ENCODE peak calls at places on chromosomes 3 and 15, in five cellular contexts. W is H1, T is mesenchymal stem cell, I is neuronal stem cell, D is H9. O is an unnamed sample. For H3K4me1, the result is how much of the 10 kb centered on the place peaks cover.

GRCh38 chr3:140416686-140417085 is 261.2 kb upstream of the TRIM42 start:
- DNase-seq in W (no peak), T (no peak), I (no peak), D (no peak), O (no peak)

GRCh38 chr3:196684548-196685407 is 27.3 kb downstream of the CEP19 start:
- DNase-seq in W (peak), T (peak), I (peak), D (peak), O (peak)

GRCh38 chr3:149736180-149737100 is 15.8 kb downstream of the COMMD2 start:
- DNase-seq in W (no peak), T (peak), I (no peak), D (no peak), O (no peak)

GRCh38 chr3:188956839-188957489 is 214.8 kb upstream of the TPRG1 start:
- DNase-seq in W (no peak), T (peak), I (peak), D (no peak), O (peak)

GRCh38 chr3:62521464-62522105 is 148.2 kb upstream of the FEZF2 start:
- DNase-seq in W (no peak), T (no peak), I (no peak), D (no peak), O (no peak)

GRCh38 chr3:59978979-59979378 is 929.2 kb upstream of the CFAP20DC start:
- DNase-seq in W (no peak), T (no peak), I (no peak), D (no peak), O (no peak)

GRCh38 chr3:13288732-13289718 is 131.1 kb downstream of the NUP210 start:
- DNase-seq in W (no peak), T (peak), I (no peak), D (no peak), O (no peak)

GRCh38 chr3:134559591-134559990 is 73.7 kb downstream of the CEP63 start:
- DNase-seq in W (no peak), T (no peak), I (no peak), D (no peak), O (no peak)

GRCh38 chr15:91627473-91628309 is 225.8 kb upstream of the SLCO3A1 start:
- DNase-seq in W (no peak), T (no peak), I (no peak), D (no peak), O (peak)

GRCh38 chr15:91302588-91303439 is 202.8 kb downstream of the SV2B start:
- DNase-seq in W (peak), T (peak), I (peak), D (peak), O (peak)

GRCh38 chr15:42319206-42319605 is 40.1 kb upstream of the CAPN3 start:
- DNase-seq in W (no peak), T (no peak), I (no peak), D (no peak), O (no peak)

GRCh38 chr3:170914212-170914611 is 5.8 kb upstream of the EIF5A2 start:
- DNase-seq in W (no peak), T (no peak), I (no peak), D (no peak), O (no peak)

GRCh38 chr3:4999626-5000184 is 20.5 kb downstream of the BHLHE40 start:
- DNase-seq in W (no peak), T (no peak), I (no peak), D (no peak), O (peak)

GRCh38 chr3:79019137-79019923 is 748.5 kb downstream of the ROBO1 start:
- DNase-seq in W (peak), T (peak), I (peak), D (peak), O (peak)

GRCh38 chr3:69716119-69716518 is 23.1 kb upstream of the MITF start:
- DNase-seq in W (no peak), T (no peak), I (no peak), D (no peak), O (no peak)

GRCh38 chr15:43189296-43189695 is 4.1 kb downstream of the CCNDBP1 start:
- DNase-seq in W (no peak), T (no peak), I (no peak), D (no peak), O (no peak)

GRCh38 chr3:151940481-151940880 is 67.0 kb downstream of the SUCNR1 start:
- DNase-seq in W (no peak), T (no peak), I (no peak), D (no peak), O (no peak)

GRCh38 chr3:179146911-179147570 is 1.1 kb upstream of the PIK3CA start:
- DNase-seq in W (no peak), T (peak), I (peak), D (no peak), O (peak)

GRCh38 chr3:129954509-129954908 is 20.0 kb upstream of the TRH start:
- DNase-seq in W (no peak), T (no peak), I (no peak), D (no peak), O (no peak)

GRCh38 chr3:152835311-152836102 is 576 bp downstream of the P2RY1 start:
- DNase-seq in W (peak), T (peak), I (peak), D (peak), O (peak)

GRCh38 chr15:90769375-90769774 is 52.2 kb downstream of the BLM start:
- DNase-seq in W (no peak), T (no peak), I (no peak), D (no peak), O (no peak)

GRCh38 chr15:56042523-56042922 is 49.1 kb upstream of the NEDD4 start:
- DNase-seq in W (no peak), T (no peak), I (no peak), D (no peak), O (peak)

GRCh38 chr3:125478321-125478720 is 41.7 kb downstream of the SNX4 start:
- DNase-seq in W (no peak), T (peak), I (no peak), D (no peak), O (no peak)

GRCh38 chr3:197454014-197454413 is 101.8 kb downstream of the BDH1 start:
- DNase-seq in W (no peak), T (no peak), I (no peak), D (no peak), O (peak)

GRCh38 chr15:62977952-62978811 is 64.4 kb upstream of the TPM1 start:
- DNase-seq in W (no peak), T (peak), I (no peak), D (no peak), O (no peak)

GRCh38 chr15:79898369-79898768 is 1.6 kb upstream of the MTHFS start:
- DNase-seq in W (no peak), T (no peak), I (no peak), D (no peak), O (no peak)

GRCh38 chr3:158455406-158455805 is 115.6 kb upstream of the MLF1 start:
- DNase-seq in W (no peak), T (no peak), I (no peak), D (no peak), O (no peak)

GRCh38 chr3:127151992-127152391 is 40.9 kb upstream of the PRR23E start:
- DNase-seq in W (no peak), T (no peak), I (no peak), D (no peak), O (no peak)

GRCh38 chr3:127152676-127153505 is 40.0 kb upstream of the PRR23E start:
- DNase-seq in W (no peak), T (no peak), I (no peak), D (no peak), O (no peak)

GRCh38 chr3:127150915-127151564 is 41.9 kb upstream of the PRR23E start:
- DNase-seq in W (no peak), T (no peak), I (no peak), D (no peak), O (no peak)

GRCh38 chr3:127156651-127157050 is 36.3 kb upstream of the PRR23E start:
- DNase-seq in W (no peak), T (no peak), I (no peak), D (no peak), O (no peak)

GRCh38 chr3:127153506-127153815 is 39.5 kb upstream of the PRR23E start:
- DNase-seq in W (no peak), T (no peak), I (no peak), D (no peak), O (no peak)
- H2BK120ac ChIP-seq in W (no peak), T (no peak), I (no peak), D (no peak), O (no peak)

DNA sequence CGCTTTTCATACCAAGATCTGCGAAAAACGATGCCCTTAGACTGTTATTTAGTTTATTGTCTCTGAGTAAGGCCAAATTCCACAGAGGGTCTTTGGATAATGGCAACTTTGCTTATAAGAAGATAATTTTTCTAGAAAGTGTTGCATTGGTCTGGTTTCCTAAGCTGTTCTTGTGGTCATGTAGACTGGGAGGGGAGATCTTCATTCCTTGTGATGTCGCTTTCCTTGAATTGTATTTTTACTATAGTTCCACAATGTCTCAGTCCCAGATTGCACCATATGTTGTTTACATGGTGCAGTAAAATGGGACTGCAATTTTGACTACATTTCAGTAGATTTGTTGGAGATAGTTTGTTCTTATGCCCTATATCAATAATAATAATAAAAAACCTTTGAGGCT is 28.8 kb upstream of the ST3GAL6 start:
- DNase-seq in W (no peak), T (peak), I (no peak), D (no peak), O (no peak)
- H3K4me1 ChIP-seq in W (under half), T (under half), I (under half), D (under half), O (under half)

GRCh38 chr15:78351539-78351938 is 11.4 kb downstream of the CRABP1 start:
- DNase-seq in W (no peak), T (no peak), I (no peak), D (no peak), O (no peak)
- H2BK120ac ChIP-seq in W (no peak), T (no peak), I (no peak), D (no peak), O (no peak)

GRCh38 chr3:144032531-144033234 is 61.1 kb downstream of the DIPK2A start:
- DNase-seq in W (no peak), T (no peak), I (no peak), D (no peak), O (no peak)

GRCh38 chr3:144029769-144030168 is 58.1 kb downstream of the DIPK2A start:
- DNase-seq in W (no peak), T (no peak), I (no peak), D (no peak), O (no peak)

GRCh38 chr3:144033863-144034262 is 62.2 kb downstream of the DIPK2A start:
- DNase-seq in W (no peak), T (no peak), I (no peak), D (no peak), O (no peak)

GRCh38 chr3:144033235-144033579 is 61.6 kb downstream of the DIPK2A start:
- DNase-seq in W (no peak), T (peak), I (no peak), D (no peak), O (no peak)

GRCh38 chr3:144031938-144032337 is 60.3 kb downstream of the DIPK2A start:
- DNase-seq in W (no peak), T (no peak), I (no peak), D (no peak), O (no peak)
- H3K4me1 ChIP-seq in W (under half), T (under half), I (under half), D (under half), O (under half)

GRCh38 chr3:11835028-11835639 is 11.6 kb downstream of the TAMM41 start:
- DNase-seq in W (no peak), T (peak), I (no peak), D (no peak), O (peak)

GRCh38 chr3:11832964-11833621 is 13.6 kb downstream of the TAMM41 start:
- DNase-seq in W (no peak), T (no peak), I (no peak), D (no peak), O (no peak)
- H2BK120ac ChIP-seq in W (no peak), T (no peak), I (no peak), D (no peak), O (no peak)

O was measured in mesendoderm.